ENCODE peak calls at places on chromosomes 1 and 21, in six cellular contexts. E is OCI-LY7, O is DND-41, G is MG63, N is heart left ventricle, P is endodermal cell. Z is an unnamed sample.

GRCh38 chr1:93474291-93474690 is 26.4 kb downstream of the FNBP1L start:
- DNase-seq in E (no peak), O (no peak), G (no peak), N (no peak), P (no peak), Z (peak; percentile 7)

GRCh38 chr21:45818904-45819285 is 162.7 kb upstream of the COL6A1 start:
- DNase-seq in E (no peak), O (peak; percentile 52), G (peak; percentile 86), N (no peak), P (no peak), Z (peak; percentile 89)

GRCh38 chr1:53249706-53250105 is 11.4 kb upstream of the MAGOH start:
- DNase-seq in E (no peak), O (no peak), G (no peak), N (no peak), P (no peak), Z (no peak)

GRCh38 chr1:28329395-28330153 is 734 bp downstream of the MED18 start:
- DNase-seq in E (peak; percentile 60), O (no peak), G (peak; percentile 43), N (peak; percentile 20), P (peak; percentile 83), Z (peak; percentile 20)

GRCh38 chr1:145859491-145860159 is 744 bp upstream of the PIAS3 start:
- DNase-seq in E (peak; percentile 81), O (peak; percentile 85), G (peak; percentile 90), N (peak; percentile 92), P (peak; percentile 96), Z (peak; percentile 75)

GRCh38 chr1:111214884-111215283 is 12.6 kb upstream of the CHI3L2 start:
- DNase-seq in E (peak; percentile 44), O (peak; percentile 81), G (no peak), N (no peak), P (no peak), Z (no peak)

GRCh38 chr1:91020967-91021685 is 709 bp downstream of the ZNF644 start:
- DNase-seq in E (peak; percentile 86), O (peak; percentile 83), G (peak; percentile 84), N (peak; percentile 61), P (peak; percentile 94), Z (peak; percentile 83)

GRCh38 chr1:151510957-151511635 is at the start of gene CGN:
- DNase-seq in E (peak; percentile 95), O (peak; percentile 95), G (peak; percentile 82), N (peak; percentile 83), P (peak; percentile 98), Z (peak; percentile 56)

GRCh38 chr1:56450004-56450666 is 129.2 kb downstream of the PLPP3 start:
- DNase-seq in E (no peak), O (no peak), G (no peak), N (no peak), P (peak; percentile 64), Z (no peak)

GRCh38 chr1:119885903-119886783 is 10.2 kb downstream of the ADAM30 start:
- DNase-seq in E (peak; percentile 62), O (peak; percentile 66), G (peak; percentile 31), N (peak; percentile 32), P (peak; percentile 89), Z (peak; percentile 53)

GRCh38 chr1:30923597-30923996 is 15.0 kb upstream of the SDC3 start:
- DNase-seq in E (no peak), O (no peak), G (no peak), N (no peak), P (no peak), Z (peak; percentile 63)

GRCh38 chr1:158961178-158961577 is 29.8 kb downstream of the PYHIN1 start:
- DNase-seq in E (no peak), O (no peak), G (no peak), N (no peak), P (no peak), Z (no peak)

GRCh38 chr1:55255901-55256300 is 40.7 kb upstream of the USP24 start:
- DNase-seq in E (no peak), O (no peak), G (no peak), N (no peak), P (no peak), Z (no peak)

GRCh38 chr1:47104816-47105215 is 32.4 kb upstream of the CYP4A22 start:
- DNase-seq in E (no peak), O (no peak), G (no peak), N (no peak), P (no peak), Z (no peak)

GRCh38 chr1:201648066-201648910 is 109.4 kb downstream of the NAV1 start:
- DNase-seq in E (no peak), O (no peak), G (peak; percentile 84), N (peak; percentile 77), P (peak; percentile 81), Z (peak; percentile 58)

GRCh38 chr1:162421258-162422194 is 9.6 kb upstream of the SH2D1B start:
- DNase-seq in E (no peak), O (no peak), G (no peak), N (no peak), P (no peak), Z (no peak)

GRCh38 chr1:192263436-192263835 is 53.4 kb upstream of the RGS21 start:
- DNase-seq in E (no peak), O (no peak), G (peak; percentile 44), N (no peak), P (no peak), Z (peak; percentile 56)

GRCh38 chr1:14926818-14927555 is 226.6 kb upstream of the TMEM51 start:
- DNase-seq in E (no peak), O (no peak), G (no peak), N (no peak), P (peak; percentile 36), Z (no peak)

GRCh38 chr1:3790952-3791351 is 5.3 kb downstream of the LRRC47 start:
- DNase-seq in E (no peak), O (no peak), G (no peak), N (no peak), P (no peak), Z (no peak)

GRCh38 chr1:167016090-167016750 is 27.1 kb downstream of the MAEL start:
- DNase-seq in E (no peak), O (no peak), G (no peak), N (no peak), P (no peak), Z (no peak)

GRCh38 chr1:231401478-231401877 is 20.6 kb downstream of the EGLN1 start:
- DNase-seq in E (no peak), O (no peak), G (no peak), N (no peak), P (no peak), Z (no peak)

GRCh38 chr21:32611471-32611997 is 643 bp downstream of the CFAP298 start:
- DNase-seq in E (peak; percentile 83), O (peak; percentile 54), G (peak; percentile 35), N (no peak), P (peak; percentile 63), Z (peak; percentile 27)

GRCh38 chr1:242017580-242018233 is 18.8 kb upstream of the MAP1LC3C start:
- DNase-seq in E (peak; percentile 53), O (peak; percentile 49), G (peak; percentile 36), N (peak; percentile 22), P (peak; percentile 71), Z (peak; percentile 21)

DNA sequence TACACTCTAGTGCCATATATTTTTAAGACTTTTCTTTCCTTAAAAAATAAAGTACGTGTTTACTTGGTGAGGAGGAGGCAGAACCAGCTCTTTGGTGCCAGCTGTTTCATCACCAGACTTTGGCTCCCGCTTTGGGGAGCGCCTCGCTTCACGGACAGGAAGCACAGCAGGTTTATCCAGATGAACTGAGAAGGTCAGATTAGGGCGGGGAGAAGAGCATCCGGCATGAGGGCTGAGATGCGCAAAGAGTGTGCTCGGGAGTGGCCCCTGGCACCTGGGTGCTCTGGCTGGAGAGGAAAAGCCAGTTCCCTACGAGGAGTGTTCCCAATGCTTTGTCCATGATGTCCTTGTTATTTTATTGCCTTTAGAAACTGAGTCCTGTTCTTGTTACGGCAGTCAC is 25.2 kb downstream of the PSEN2 start:
- DNase-seq in E (no peak), O (no peak), G (no peak), N (no peak), P (no peak), Z (no peak)
- H3K36me3 ChIP-seq in E (no peaks in the 10 kb centered on the region), O (no peaks in the 10 kb centered on the region), G (peaks cover 13% of the 10 kb centered on the region), N (peaks cover 82% of the 10 kb centered on the region), P (peaks cover 22% of the 10 kb centered on the region), Z (no peaks in the 10 kb centered on the region)

GRCh38 chr21:18550361-18550760 is 146.8 kb upstream of the TMPRSS15 start:
- DNase-seq in E (no peak), O (no peak), G (no peak), N (no peak), P (no peak), Z (no peak)

GRCh38 chr21:18549214-18549905 is 145.8 kb upstream of the TMPRSS15 start:
- DNase-seq in E (no peak), O (no peak), G (no peak), N (no peak), P (no peak), Z (peak; percentile 47)

GRCh38 chr21:18547347-18547746 is 143.8 kb upstream of the TMPRSS15 start:
- DNase-seq in E (no peak), O (no peak), G (no peak), N (no peak), P (no peak), Z (no peak)

GRCh38 chr21:18548249-18548648 is 144.7 kb upstream of the TMPRSS15 start:
- DNase-seq in E (no peak), O (no peak), G (no peak), N (no peak), P (no peak), Z (no peak)

DNA sequence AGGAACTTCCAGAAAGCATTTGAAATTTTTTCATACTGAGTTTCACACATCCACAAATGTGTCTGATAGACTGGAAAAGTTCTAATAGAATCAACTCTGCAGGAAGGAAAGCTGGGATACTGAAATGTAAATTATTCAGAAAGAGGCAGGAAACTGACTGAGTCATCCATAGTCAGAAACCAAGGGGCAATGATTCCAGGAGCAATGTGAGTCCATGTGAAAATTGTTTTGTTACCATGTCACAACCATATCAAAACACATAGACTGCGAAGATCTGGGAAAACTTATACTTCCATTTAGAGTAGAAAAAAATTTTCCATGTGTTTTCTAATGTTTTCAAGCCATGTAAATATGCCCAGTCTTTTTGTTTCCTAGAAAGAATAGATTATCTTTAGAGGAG is 142.3 kb upstream of the TMPRSS15 start:
- DNase-seq in E (no peak), O (no peak), G (no peak), N (no peak), P (no peak), Z (peak; percentile 74)
- H3K36me3 ChIP-seq in E (no peaks in the 10 kb centered on the region), O (no peaks in the 10 kb centered on the region), G (no peaks in the 10 kb centered on the region), N (no peaks in the 10 kb centered on the region), P (no peaks in the 10 kb centered on the region), Z (no peaks in the 10 kb centered on the region)

DNA sequence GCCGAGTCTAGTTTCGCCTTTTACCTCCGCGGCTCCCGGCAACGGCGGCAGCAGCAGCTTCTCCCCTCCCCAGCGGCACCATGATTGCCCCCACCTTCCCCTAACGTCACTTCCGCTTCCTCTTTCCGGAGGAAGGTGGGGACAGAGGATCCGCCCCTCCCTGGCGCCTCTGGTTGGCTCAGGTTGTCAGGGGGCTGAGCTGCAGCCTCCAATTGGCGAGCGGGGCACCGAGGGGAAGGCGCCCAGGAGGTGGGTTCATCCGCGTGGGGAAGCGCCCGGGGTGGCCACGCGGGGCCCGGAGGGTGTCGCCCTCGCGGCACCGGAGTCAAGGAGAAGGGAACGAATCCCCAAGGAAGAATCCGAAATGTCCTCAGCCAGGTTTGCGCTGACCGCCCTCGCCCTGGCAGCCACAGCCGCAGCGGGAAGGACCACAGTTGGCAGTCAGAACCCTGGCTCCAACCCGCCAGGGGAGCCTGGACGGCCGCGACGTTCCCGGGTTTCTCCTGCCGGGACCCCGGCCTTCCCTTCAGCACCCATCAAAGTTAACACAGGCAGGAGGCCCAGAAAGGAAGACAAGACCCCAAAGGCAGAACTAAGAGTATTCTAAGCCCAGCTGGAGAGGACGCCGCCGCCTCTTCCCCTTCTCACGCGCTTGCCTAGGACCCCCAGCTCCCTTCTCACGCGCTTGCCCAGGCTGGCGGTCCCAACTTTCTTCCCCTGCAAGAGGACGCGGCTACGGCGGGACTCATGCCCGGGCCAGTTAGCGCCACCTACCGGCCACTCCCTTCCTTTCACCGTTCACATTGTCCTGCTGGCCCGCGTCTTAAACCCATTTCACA is at the start of gene MTF1:
- DNase-seq in E (peak; percentile 98), O (peak; percentile 97), G (peak; percentile 98), N (peak; percentile 98), P (peak; percentile 98), Z (peak; percentile 95)
- H3K36me3 ChIP-seq in E (peaks cover 53% of the 10 kb centered on the region), O (peaks cover 19% of the 10 kb centered on the region), G (peaks cover 40% of the 10 kb centered on the region), N (peaks cover 59% of the 10 kb centered on the region), P (peaks cover 24% of the 10 kb centered on the region), Z (peaks cover 7% of the 10 kb centered on the region)

GRCh38 chr1:35615440-35615839 is 25.9 kb downstream of the PSMB2 start:
- DNase-seq in E (no peak), O (no peak), G (no peak), N (no peak), P (peak; percentile 56), Z (no peak)
- H3K36me3 ChIP-seq in E (peaks cover 97% of the 10 kb centered on the region), O (peaks cover 93% of the 10 kb centered on the region), G (peaks cover 74% of the 10 kb centered on the region), N (peaks cover 94% of the 10 kb centered on the region), P (peaks cover 84% of the 10 kb centered on the region), Z (peaks cover 16% of the 10 kb centered on the region)